ENCODE peak calls at places on chromosomes 4 and X, in eight cellular contexts. Z, S, K, H, M, E, D and P are unnamed samples.

GRCh38 chr4:100372432-100372831 is 145.4 kb downstream of the EMCN start:
- DNase-seq in Z (no peak), S (no peak), K (no peak), H (no peak), M (no peak), E (no peak), D (no peak), P (peak)

GRCh38 chrX:17024896-17025295 is 78.4 kb downstream of the REPS2 start:
- DNase-seq in Z (no peak), S (no peak), K (no peak), H (no peak), M (no peak), E (no peak), D (no peak), P (peak)

GRCh38 chr4:120843840-120844527 is 78.5 kb downstream of the PRDM5 start:
- DNase-seq in Z (peak), S (peak), K (no peak), H (no peak), M (no peak), E (no peak), D (no peak), P (peak)

GRCh38 chr4:86921608-86922252 is 13.1 kb upstream of the AFF1 start:
- DNase-seq in Z (no peak), S (no peak), K (no peak), H (no peak), M (no peak), E (no peak), D (no peak), P (no peak)

GRCh38 chr4:150216725-150217124 is 138.5 kb downstream of the DCLK2 start:
- DNase-seq in Z (no peak), S (no peak), K (no peak), H (no peak), M (no peak), E (no peak), D (no peak), P (no peak)

GRCh38 chr4:4655901-4656300 is 114.1 kb upstream of the STX18 start:
- DNase-seq in Z (no peak), S (no peak), K (no peak), H (no peak), M (no peak), E (no peak), D (no peak), P (no peak)

GRCh38 chrX:153576239-153576870 is 22.6 kb downstream of the CCNQ start:
- DNase-seq in Z (no peak), S (no peak), K (no peak), H (no peak), M (no peak), E (no peak), D (no peak), P (no peak)

GRCh38 chr4:105472871-105473339 is 957 bp downstream of the PPA2 start:
- DNase-seq in Z (peak), S (peak), K (no peak), H (no peak), M (no peak), E (no peak), D (peak), P (no peak)

GRCh38 chr4:109207060-109207459 is 95.4 kb downstream of the COL25A1 start:
- DNase-seq in Z (no peak), S (peak), K (no peak), H (no peak), M (no peak), E (no peak), D (no peak), P (no peak)

GRCh38 chr4:2330119-2331042 is 68.5 kb upstream of the MXD4 start:
- DNase-seq in Z (peak), S (peak), K (no peak), H (no peak), M (no peak), E (no peak), D (no peak), P (no peak)

GRCh38 chr4:62771656-62772557 is 1571.8 kb downstream of the ADGRL3 start:
- DNase-seq in Z (no peak), S (no peak), K (no peak), H (no peak), M (no peak), E (no peak), D (no peak), P (no peak)

GRCh38 chrX:30308263-30309138 is 689 bp downstream of the NR0B1 start:
- DNase-seq in Z (no peak), S (no peak), K (no peak), H (no peak), M (no peak), E (no peak), D (no peak), P (peak)

GRCh38 chr4:110196206-110196870 is 2.1 kb downstream of the ELOVL6 start:
- DNase-seq in Z (peak), S (peak), K (peak), H (no peak), M (no peak), E (peak), D (no peak), P (peak)

GRCh38 chr4:17336524-17336941 is 175.4 kb downstream of the QDPR start:
- DNase-seq in Z (no peak), S (no peak), K (peak), H (no peak), M (no peak), E (no peak), D (peak), P (no peak)

GRCh38 chrX:19638968-19639539 is 123.7 kb upstream of the MAP3K15 start:
- DNase-seq in Z (no peak), S (no peak), K (no peak), H (no peak), M (no peak), E (no peak), D (no peak), P (no peak)

GRCh38 chrX:22135994-22136684 is 104.0 kb downstream of the PHEX start:
- DNase-seq in Z (no peak), S (no peak), K (peak), H (peak), M (no peak), E (no peak), D (no peak), P (peak)

GRCh38 chrX:145475725-145476124 is 228.4 kb downstream of the SPANXN1 start:
- DNase-seq in Z (no peak), S (no peak), K (no peak), H (no peak), M (no peak), E (no peak), D (no peak), P (no peak)

GRCh38 chr4:142420461-142421095 is 425.5 kb downstream of the INPP4B start:
- DNase-seq in Z (no peak), S (no peak), K (no peak), H (no peak), M (no peak), E (no peak), D (no peak), P (no peak)

GRCh38 chrX:105191878-105192277 is 28.6 kb downstream of the TEX13A start:
- DNase-seq in Z (no peak), S (peak), K (no peak), H (peak), M (no peak), E (no peak), D (no peak), P (peak)

GRCh38 chrX:10010686-10011085 is 43.5 kb downstream of the CLDN34 start:
- DNase-seq in Z (no peak), S (peak), K (no peak), H (no peak), M (no peak), E (no peak), D (no peak), P (no peak)